ENCODE peak calls at places on chromosome 7, in nine cellular contexts. D, Q, R, J, G, O, H, V and N are unnamed samples.
A peak's percentile ranks its signal among the peaks of the same experiment; 100 is the strongest.

GRCh38 chr7:38502289-38502688 is 128.9 kb downstream of the AMPH start:
- DNase-seq in D (no peak), Q (no peak), R (no peak), J (no peak), G (peak; percentile 7), O (no peak), H (no peak), V (no peak), N (no peak)

GRCh38 chr7:86469680-86470295 is 173.9 kb upstream of the GRM3 start:
- DNase-seq in D (no peak), Q (peak; percentile 15), R (no peak), J (peak; percentile 59), G (peak; percentile 84), O (peak; percentile 55), H (peak; percentile 78), V (peak; percentile 59), N (peak; percentile 63)

GRCh38 chr7:69545175-69545574 is 53.1 kb upstream of the AUTS2 start:
- DNase-seq in D (no peak), Q (no peak), R (no peak), J (no peak), G (no peak), O (no peak), H (no peak), V (no peak), N (no peak)

GRCh38 chr7:81770823-81771222 is 976 bp upstream of the HGF start:
- DNase-seq in D (no peak), Q (no peak), R (no peak), J (no peak), G (no peak), O (no peak), H (no peak), V (no peak), N (no peak)

GRCh38 chr7:44595934-44596635 is 10.3 kb upstream of the OGDH start:
- DNase-seq in D (no peak), Q (no peak), R (no peak), J (no peak), G (no peak), O (peak; percentile 16), H (peak; percentile 76), V (no peak), N (no peak)

GRCh38 chr7:7554021-7554432 is 12.7 kb upstream of the MIOS start:
- DNase-seq in D (no peak), Q (no peak), R (no peak), J (peak; percentile 8), G (peak; percentile 80), O (no peak), H (peak; percentile 32), V (peak; percentile 90), N (no peak)

GRCh38 chr7:55427279-55427788 is 62.2 kb downstream of the LANCL2 start:
- DNase-seq in D (no peak), Q (no peak), R (no peak), J (peak; percentile 10), G (no peak), O (peak; percentile 19), H (no peak), V (peak; percentile 70), N (no peak)

GRCh38 chr7:103811997-103812396 is 177.5 kb downstream of the RELN start:
- DNase-seq in D (no peak), Q (no peak), R (no peak), J (peak; percentile 6), G (peak; percentile 25), O (no peak), H (no peak), V (no peak), N (no peak)

GRCh38 chr7:121447939-121448338 is 51.8 kb upstream of the FAM3C start:
- DNase-seq in D (no peak), Q (no peak), R (no peak), J (no peak), G (no peak), O (no peak), H (no peak), V (no peak), N (no peak)

GRCh38 chr7:87029078-87029477 is 30.4 kb downstream of the ELAPOR2 start:
- DNase-seq in D (no peak), Q (no peak), R (no peak), J (no peak), G (no peak), O (no peak), H (no peak), V (no peak), N (no peak)

GRCh38 chr7:157397751-157398691 is 61.2 kb downstream of the DNAJB6 start:
- DNase-seq in D (peak; percentile 63), Q (peak; percentile 59), R (no peak), J (peak; percentile 22), G (peak; percentile 65), O (peak; percentile 81), H (peak; percentile 88), V (peak; percentile 71), N (peak; percentile 52)

GRCh38 chr7:155979994-155980393 is 167.7 kb upstream of the SHH start:
- DNase-seq in D (no peak), Q (no peak), R (no peak), J (no peak), G (no peak), O (no peak), H (no peak), V (no peak), N (peak; percentile 4)

GRCh38 chr7:112448891-112449290 is 1.4 kb upstream of the IFRD1 start:
- DNase-seq in D (no peak), Q (no peak), R (no peak), J (peak; percentile 24), G (peak; percentile 19), O (no peak), H (no peak), V (peak; percentile 5), N (no peak)

GRCh38 chr7:152424348-152425108 is 11.3 kb downstream of the KMT2C start:
- DNase-seq in D (no peak), Q (no peak), R (no peak), J (peak; percentile 56), G (no peak), O (peak; percentile 57), H (no peak), V (peak; percentile 75), N (no peak)

GRCh38 chr7:85341973-85342372 is 155.1 kb upstream of the SEMA3D start:
- DNase-seq in D (no peak), Q (no peak), R (no peak), J (no peak), G (no peak), O (no peak), H (no peak), V (no peak), N (no peak)

GRCh38 chr7:117072620-117073118 is 119.4 kb downstream of the ST7 start:
- DNase-seq in D (peak; percentile 44), Q (no peak), R (no peak), J (peak; percentile 68), G (peak; percentile 4), O (peak; percentile 71), H (peak; percentile 52), V (peak; percentile 90), N (peak; percentile 82)

GRCh38 chr7:2824678-2825461 is 19.2 kb downstream of the GNA12 start:
- DNase-seq in D (no peak), Q (no peak), R (no peak), J (no peak), G (no peak), O (peak; percentile 37), H (no peak), V (peak; percentile 78), N (no peak)

GRCh38 chr7:92631067-92631829 is 41.1 kb upstream of the FAM133B start:
- DNase-seq in D (no peak), Q (no peak), R (no peak), J (no peak), G (no peak), O (no peak), H (no peak), V (no peak), N (no peak)

GRCh38 chr7:90751595-90751994 is 155.5 kb downstream of the CDK14 start:
- DNase-seq in D (no peak), Q (no peak), R (no peak), J (no peak), G (no peak), O (no peak), H (no peak), V (no peak), N (no peak)

GRCh38 chr7:34342403-34342802 is 315.6 kb upstream of the NPSR1 start:
- DNase-seq in D (no peak), Q (no peak), R (no peak), J (no peak), G (no peak), O (no peak), H (no peak), V (no peak), N (no peak)

GRCh38 chr7:114209968-114210367 is 204.6 kb upstream of the FOXP2 start:
- DNase-seq in D (no peak), Q (no peak), R (no peak), J (no peak), G (no peak), O (no peak), H (no peak), V (no peak), N (no peak)
- TF ChIP-seq CTCF in D (no peak), Q (no peak), R (no peak), J (peak; percentile 5), G (no peak), O (no peak), H (no peak), V (no peak), N (no peak)

GRCh38 chr7:41912851-41913580 is 210.1 kb upstream of the INHBA start:
- DNase-seq in D (no peak), Q (no peak), R (no peak), J (peak; percentile 46), G (peak; percentile 22), O (peak; percentile 59), H (no peak), V (peak; percentile 51), N (no peak)
- H3K4me3 ChIP-seq in D (no peak overlapping the region), Q (no peak overlapping the region), R (no peak overlapping the region), J (no peak overlapping the region), G (no peak overlapping the region), O (no peak overlapping the region), H (no peak overlapping the region), V (no peak overlapping the region), N (no peak overlapping the region)

DNA sequence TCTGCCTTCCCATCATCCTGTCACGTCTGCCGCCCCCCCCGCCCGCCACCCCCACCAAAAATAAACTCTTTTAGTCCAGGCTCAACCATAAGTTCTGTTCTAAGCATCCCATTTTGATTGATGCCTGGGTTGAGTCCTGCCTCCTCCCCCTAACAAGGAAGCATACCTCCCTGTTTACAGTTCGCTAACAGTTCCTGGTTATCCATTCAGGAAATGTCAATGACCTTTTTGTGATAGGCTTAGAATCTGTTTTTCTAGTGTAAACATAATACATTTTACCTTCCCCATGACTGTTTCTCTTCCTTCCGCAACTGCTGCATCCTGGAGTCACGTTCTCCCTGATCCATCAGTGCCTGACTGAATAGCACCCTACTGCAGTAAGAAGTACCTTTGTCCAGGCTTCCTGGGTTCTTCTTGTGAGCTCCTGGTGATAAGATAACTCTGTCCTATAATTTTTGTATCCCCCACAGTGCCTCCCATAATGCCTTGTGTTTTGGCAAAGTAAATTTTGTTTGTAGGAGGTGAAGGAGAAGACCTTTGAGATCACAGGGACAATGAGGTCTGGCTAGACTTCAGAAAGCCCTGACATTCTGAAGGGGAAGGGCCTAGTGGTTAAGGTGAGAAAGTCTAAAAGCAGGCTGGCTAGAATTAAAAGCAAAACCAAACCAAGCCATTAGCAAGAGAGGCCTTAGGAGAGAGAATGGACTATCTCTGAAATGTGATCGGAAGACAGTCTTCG is 7.3 kb downstream of the AGFG2 start:
- DNase-seq in D (no peak), Q (peak; percentile 63), R (no peak), J (no peak), G (peak; percentile 45), O (no peak), H (no peak), V (peak; percentile 8), N (no peak)
- H3K4me1 ChIP-seq in D (peaks cover 56% of the 10 kb centered on the region), Q (peaks cover 72% of the 10 kb centered on the region), R (peaks cover 18% of the 10 kb centered on the region), J (peaks cover 27% of the 10 kb centered on the region), G (peaks cover 46% of the 10 kb centered on the region), O (peaks cover 28% of the 10 kb centered on the region), H (peaks cover 30% of the 10 kb centered on the region), V (peaks cover 20% of the 10 kb centered on the region), N (no peaks in the 10 kb centered on the region)

GRCh38 chr7:41003031-41003925 is 699.6 kb downstream of the INHBA start:
- DNase-seq in D (peak; percentile 30), Q (no peak), R (no peak), J (peak; percentile 49), G (peak; percentile 79), O (peak; percentile 40), H (peak; percentile 66), V (peak; percentile 53), N (no peak)
- TF ChIP-seq CTCF in D (peak; percentile 74), Q (peak; percentile 39), R (no peak), J (peak; percentile 71), G (peak; percentile 92), O (peak; percentile 53), H (peak; percentile 85), V (peak; percentile 66), N (peak; percentile 45)